ENCODE peak calls at places on chromosomes 7 and 10, in five cellular contexts. N is heart left ventricle, H is GM12892, W is GM12891, B is A549. O is an unnamed sample.

GRCh38 chr7:44268671-44269070 is 56.7 kb downstream of the CAMK2B start:
- DNase-seq in N (no peak), H (no peak), W (no peak), B (no peak), O (no peak)

GRCh38 chr10:72693599-72693915 is 1.6 kb downstream of the MCU start:
- DNase-seq in N (no peak), H (no peak), W (no peak), B (no peak), O (no peak)

GRCh38 chr7:92766461-92767003 is 69.8 kb downstream of the CDK6 start:
- DNase-seq in N (no peak), H (no peak), W (no peak), B (peak), O (peak)

GRCh38 chr7:24143547-24143946 is 140.4 kb upstream of the NPY start:
- DNase-seq in N (no peak), H (no peak), W (no peak), B (no peak), O (no peak)

GRCh38 chr7:32140540-32140939 is 70.3 kb upstream of the PDE1C start:
- DNase-seq in N (no peak), H (no peak), W (no peak), B (no peak), O (no peak)

GRCh38 chr10:89342219-89342966 is 14.6 kb downstream of the IFIT3 start:
- DNase-seq in N (no peak), H (no peak), W (no peak), B (peak), O (peak)

GRCh38 chr7:118214051-118214832 is 10.3 kb upstream of the ANKRD7 start:
- DNase-seq in N (peak), H (peak), W (peak), B (peak), O (peak)

GRCh38 chr10:116690356-116691078 is 51.8 kb downstream of the HSPA12A start:
- DNase-seq in N (no peak), H (no peak), W (no peak), B (no peak), O (no peak)

GRCh38 chr10:17023386-17024298 is 106.0 kb downstream of the CUBN start:
- DNase-seq in N (no peak), H (peak), W (peak), B (peak), O (peak)

GRCh38 chr10:80150172-80150571 is 17.6 kb downstream of the PLAC9 start:
- DNase-seq in N (no peak), H (no peak), W (no peak), B (no peak), O (no peak)

GRCh38 chr10:34730726-34731125 is 84.4 kb downstream of the PARD3 start:
- DNase-seq in N (no peak), H (no peak), W (no peak), B (no peak), O (no peak)

GRCh38 chr10:74437822-74438221 is 286.8 kb downstream of the ADK start:
- DNase-seq in N (no peak), H (no peak), W (no peak), B (peak), O (no peak)

GRCh38 chr7:151864561-151864960 is 12.4 kb downstream of the PRKAG2 start:
- DNase-seq in N (no peak), H (no peak), W (no peak), B (no peak), O (no peak)

DNA sequence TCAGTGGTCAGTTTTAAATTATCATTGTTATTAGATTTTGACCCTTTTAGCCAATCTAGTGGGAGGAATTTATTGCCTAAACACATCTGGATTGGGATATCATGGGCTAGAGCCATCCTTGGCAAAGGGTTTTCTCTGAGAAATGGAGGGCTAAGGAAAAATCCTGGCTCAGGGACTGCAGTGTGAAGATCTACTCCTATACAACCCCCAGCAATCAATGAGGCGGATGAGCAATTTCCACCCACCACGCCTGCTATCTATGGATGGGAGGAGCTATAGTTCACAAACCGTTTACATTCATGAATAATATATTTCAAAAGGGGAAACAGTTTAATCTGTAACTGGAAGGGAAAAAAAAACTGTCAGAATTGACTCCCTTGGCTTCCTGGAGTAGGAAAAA is 2.7 kb downstream of the CAV1 start:
- DNase-seq in N (no peak), H (no peak), W (no peak), B (no peak), O (no peak)
- TF ChIP-seq POLR2A in N (no peak), H (no peak), W (no peak), B (no peak), O (no peak)

DNA sequence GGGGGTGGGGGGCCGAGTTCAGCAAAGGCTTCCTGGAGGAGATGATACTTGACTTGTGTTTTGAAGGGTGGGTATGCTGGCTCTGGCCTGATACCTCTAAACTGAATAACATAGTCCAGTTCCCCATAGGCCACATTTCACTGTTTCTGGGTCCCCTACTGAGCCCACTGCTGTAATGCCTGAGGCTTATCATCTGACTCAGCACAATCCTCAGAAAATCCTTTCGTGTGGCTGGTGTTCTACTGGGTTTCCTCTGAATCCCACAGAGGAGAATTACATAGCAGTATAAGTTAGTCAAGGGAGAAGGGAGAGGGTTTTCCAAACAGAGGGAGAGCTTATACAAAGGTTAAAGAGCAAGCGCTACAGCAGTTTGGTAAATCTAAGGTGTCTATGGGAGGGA is 2.8 kb upstream of the R3HCC1L start:
- DNase-seq in N (no peak), H (no peak), W (no peak), B (no peak), O (no peak)
- TF ChIP-seq POLR2A in N (no peak), H (no peak), W (no peak), B (no peak), O (no peak)

DNA sequence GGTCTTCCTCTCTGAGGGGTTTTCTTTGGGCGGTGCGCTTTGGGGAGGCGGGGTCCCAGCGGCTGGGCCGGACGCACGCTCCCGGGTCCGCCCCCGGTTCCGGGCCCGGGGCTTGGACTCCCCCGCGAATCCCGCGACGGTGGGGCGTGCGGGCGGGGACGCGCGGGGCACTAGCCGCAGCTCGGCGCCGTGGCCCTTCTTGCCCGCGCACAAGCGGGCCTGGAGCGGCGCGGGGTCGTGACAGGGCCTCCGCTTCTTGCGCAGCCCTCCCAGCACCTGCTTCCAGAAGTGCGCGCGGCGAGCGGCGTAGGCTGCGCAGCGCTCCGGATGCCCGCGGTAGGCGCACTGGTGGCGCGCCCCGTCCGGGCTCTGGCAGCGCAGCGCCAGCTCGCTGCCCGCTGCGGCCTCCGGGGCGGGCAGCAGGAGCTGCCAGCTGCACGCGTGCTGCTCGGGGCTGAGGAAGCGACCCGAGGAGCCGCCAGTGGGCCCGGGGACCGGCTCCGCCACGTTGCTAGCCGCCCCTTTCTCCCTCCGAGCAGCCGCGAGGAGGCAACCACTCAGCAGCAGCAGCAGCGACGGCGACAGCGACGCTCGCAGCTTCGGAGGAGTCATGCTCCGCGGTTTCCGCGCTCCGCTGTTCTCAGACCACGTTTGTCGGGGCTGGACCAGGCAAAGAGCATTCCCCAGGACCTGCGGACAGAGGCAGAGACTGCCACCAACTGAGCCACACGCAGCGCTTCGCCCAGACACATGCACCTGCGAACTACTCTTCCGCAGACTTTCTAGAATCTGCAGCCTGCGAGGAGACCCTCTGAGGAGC is 718 bp downstream of the FGFBP3 start:
- DNase-seq in N (peak), H (peak), W (peak), B (peak), O (peak)
- TF ChIP-seq POLR2A in N (no peak), H (peak), W (no peak), B (peak), O (no peak)

GRCh38 chr10:77715536-77715935 is 77.9 kb upstream of the KCNMA1 start:
- DNase-seq in N (no peak), H (no peak), W (no peak), B (no peak), O (no peak)
- TF ChIP-seq POLR2A in N (no peak), H (no peak), W (no peak), B (no peak), O (no peak)

GRCh38 chr7:139681463-139681755 is 96.4 kb downstream of the HIPK2 start:
- DNase-seq in N (no peak), H (no peak), W (no peak), B (no peak), O (no peak)

GRCh38 chr7:139682136-139683013 is 95.4 kb downstream of the HIPK2 start:
- DNase-seq in N (no peak), H (no peak), W (no peak), B (peak), O (no peak)

GRCh38 chr7:139681812-139682135 is 96.0 kb downstream of the HIPK2 start:
- DNase-seq in N (no peak), H (no peak), W (no peak), B (no peak), O (no peak)

GRCh38 chr7:139679731-139680594 is 97.8 kb downstream of the HIPK2 start:
- DNase-seq in N (no peak), H (no peak), W (no peak), B (peak), O (no peak)

GRCh38 chr7:139680676-139681462 is 96.9 kb downstream of the HIPK2 start:
- DNase-seq in N (peak), H (no peak), W (no peak), B (peak), O (peak)
- TF ChIP-seq POLR2A in N (peak), H (no peak), W (no peak), B (no peak), O (no peak)

GRCh38 chr7:25854608-25855497 is 297.1 kb upstream of the NFE2L3 start:
- DNase-seq in N (no peak), H (no peak), W (no peak), B (peak), O (peak)
- TF ChIP-seq POLR2A in N (no peak), H (no peak), W (no peak), B (no peak), O (peak)

GRCh38 chr10:91412688-91413087 is 2.5 kb downstream of the HECTD2 start:
- DNase-seq in N (no peak), H (no peak), W (no peak), B (no peak), O (no peak)

GRCh38 chr10:91410638-91411367 is 659 bp downstream of the HECTD2 start:
- DNase-seq in N (no peak), H (no peak), W (no peak), B (no peak), O (no peak)

GRCh38 chr10:91406322-91406721 is 3.8 kb upstream of the HECTD2 start:
- DNase-seq in N (no peak), H (no peak), W (no peak), B (no peak), O (no peak)

GRCh38 chr10:91409869-91410637 is at the start of gene HECTD2:
- DNase-seq in N (peak), H (peak), W (peak), B (peak), O (peak)

GRCh38 chr10:91409069-91409868 is 875 bp upstream of the HECTD2 start:
- DNase-seq in N (peak), H (peak), W (peak), B (peak), O (peak)
- TF ChIP-seq POLR2A in N (peak), H (no peak), W (no peak), B (peak), O (peak)

DNA sequence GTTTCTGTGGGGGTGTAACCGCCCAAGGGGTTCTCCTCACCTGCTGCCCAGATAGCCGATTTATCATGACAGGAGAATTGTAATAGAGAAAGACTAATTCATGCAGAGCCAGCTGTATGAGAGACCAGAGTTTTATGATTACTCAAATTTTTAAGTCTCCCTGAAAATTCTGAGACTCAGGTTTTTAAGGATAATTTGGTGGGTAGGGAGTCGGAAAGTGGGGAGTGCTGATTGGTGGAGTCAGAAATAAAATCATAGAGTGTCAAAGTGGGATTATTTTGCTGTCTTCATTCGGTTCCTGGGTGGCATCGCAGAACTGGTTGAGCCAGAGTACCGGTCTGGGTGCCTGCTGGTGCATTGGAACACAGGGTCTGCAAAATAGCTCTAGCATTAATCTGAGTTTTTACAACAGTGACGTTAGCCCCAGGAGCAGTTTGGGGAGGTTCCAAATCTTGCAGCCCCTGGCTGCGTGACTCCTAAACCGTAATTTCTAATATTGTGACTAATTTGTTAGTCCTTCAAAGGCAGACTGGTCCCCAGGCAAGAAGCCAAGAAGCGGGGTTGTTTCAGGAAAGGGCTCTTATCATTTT is 32.5 kb downstream of the GPRIN2 start:
- DNase-seq in N (no peak), H (no peak), W (no peak), B (peak), O (peak)
- TF ChIP-seq POLR2A in N (no peak), H (no peak), W (no peak), B (no peak), O (no peak)

O was measured in tibial nerve.